ENCODE peak calls at places on chromosomes 2 and 18, in four cellular contexts. N is HL-60, U is K562, Q is GM12878. C is an unnamed sample.

GRCh38 chr2:106581276-106581675 is 94.1 kb downstream of the CD8B2 start:
- DNase-seq in N (no peak), U (no peak), Q (no peak), C (no peak)

GRCh38 chr2:175621847-175622246 is 380.2 kb downstream of the LNPK start:
- DNase-seq in N (no peak), U (peak; percentile 15), Q (no peak), C (no peak)

GRCh38 chr2:227889336-227889735 is 17.9 kb downstream of the DAW1 start:
- DNase-seq in N (no peak), U (no peak), Q (no peak), C (no peak)

GRCh38 chr2:21256006-21256405 is 132.2 kb downstream of the TDRD15 start:
- DNase-seq in N (peak; percentile 98), U (no peak), Q (peak; percentile 51), C (no peak)

GRCh38 chr18:24231773-24232735 is 93.2 kb downstream of the CABYR start:
- DNase-seq in N (no peak), U (no peak), Q (no peak), C (no peak)

GRCh38 chr2:154697422-154698237 is 865 bp upstream of the KCNJ3 start:
- DNase-seq in N (no peak), U (no peak), Q (no peak), C (no peak)

GRCh38 chr2:190678444-190679162 is 29.7 kb downstream of the NAB1 start:
- DNase-seq in N (no peak), U (no peak), Q (peak; percentile 86), C (no peak)

GRCh38 chr18:79527656-79528055 is 131.9 kb downstream of the NFATC1 start:
- DNase-seq in N (no peak), U (no peak), Q (no peak), C (no peak)

GRCh38 chr18:63606526-63606925 is 19.4 kb downstream of the SERPINB13 start:
- DNase-seq in N (no peak), U (no peak), Q (no peak), C (no peak)

GRCh38 chr2:29314816-29315571 is 199.8 kb downstream of the CLIP4 start:
- DNase-seq in N (no peak), U (no peak), Q (peak; percentile 51), C (peak; percentile 50)

GRCh38 chr2:111957872-111958354 is 59.5 kb downstream of the MERTK start:
- DNase-seq in N (no peak), U (no peak), Q (no peak), C (no peak)

GRCh38 chr18:28514699-28515098 is 337.8 kb upstream of the CDH2 start:
- DNase-seq in N (no peak), U (no peak), Q (no peak), C (no peak)

GRCh38 chr2:220117010-220117409 is 489.6 kb downstream of the SLC4A3 start:
- DNase-seq in N (no peak), U (no peak), Q (no peak), C (no peak)

GRCh38 chr18:46264255-46264654 is 160.1 kb downstream of the HAUS1 start:
- DNase-seq in N (no peak), U (peak; percentile 13), Q (no peak), C (no peak)

GRCh38 chr2:15009681-15010080 is 377.2 kb downstream of the LRATD1 start:
- DNase-seq in N (peak; percentile 92), U (no peak), Q (no peak), C (no peak)

GRCh38 chr2:37671013-37671815 is at the start of gene CDC42EP3:
- DNase-seq in N (peak; percentile 62), U (peak; percentile 86), Q (no peak), C (peak; percentile 70)

GRCh38 chr18:74895686-74896085 is 298.0 kb downstream of the ZNF407 start:
- DNase-seq in N (no peak), U (no peak), Q (no peak), C (no peak)

GRCh38 chr18:23743733-23744333 is 54.6 kb downstream of the LAMA3 start:
- DNase-seq in N (no peak), U (no peak), Q (no peak), C (no peak)

GRCh38 chr2:140998577-140998976 is 1132.2 kb downstream of the LRP1B start:
- DNase-seq in N (no peak), U (no peak), Q (no peak), C (no peak)

GRCh38 chr2:225274751-225275150 is 124.8 kb upstream of the NYAP2 start:
- DNase-seq in N (no peak), U (no peak), Q (no peak), C (no peak)

GRCh38 chr2:207491086-207491485 is 38.7 kb upstream of the CREB1 start:
- DNase-seq in N (no peak), U (no peak), Q (no peak), C (no peak)

GRCh38 chr18:8329186-8329771 is 280.0 kb upstream of the RAB12 start:
- DNase-seq in N (no peak), U (no peak), Q (no peak), C (no peak)

GRCh38 chr18:78973357-78974083 is 6.1 kb upstream of the SALL3 start:
- DNase-seq in N (no peak), U (no peak), Q (no peak), C (no peak)

GRCh38 chr2:206232287-206233035 is 42.0 kb upstream of the ZDBF2 start:
- DNase-seq in N (no peak), U (no peak), Q (no peak), C (no peak)

GRCh38 chr2:225457462-225457861 is 58.0 kb downstream of the NYAP2 start:
- DNase-seq in N (no peak), U (no peak), Q (no peak), C (no peak)

GRCh38 chr2:219402665-219403515 is 15.2 kb upstream of the DNPEP start:
- DNase-seq in N (peak; percentile 32), U (peak; percentile 73), Q (no peak), C (peak; percentile 59)

GRCh38 chr2:63023444-63023843 is 27.2 kb upstream of the OTX1 start:
- DNase-seq in N (peak; percentile 7), U (peak; percentile 40), Q (peak; percentile 12), C (no peak)

GRCh38 chr18:80254971-80255500 is 7.7 kb upstream of the PARD6G start:
- DNase-seq in N (no peak), U (no peak), Q (no peak), C (no peak)

GRCh38 chr2:45567288-45567963 is 43.6 kb downstream of the SRBD1 start:
- DNase-seq in N (no peak), U (no peak), Q (no peak), C (no peak)

GRCh38 chr2:133837441-133838090 is 269.3 kb upstream of the NCKAP5 start:
- DNase-seq in N (no peak), U (no peak), Q (no peak), C (no peak)

GRCh38 chr2:190827720-190828119 is 52.9 kb upstream of the GLS start:
- DNase-seq in N (no peak), U (no peak), Q (no peak), C (no peak)

GRCh38 chr2:33488178-33488690 is 11.8 kb downstream of the RASGRP3 start:
- DNase-seq in N (no peak), U (no peak), Q (no peak), C (no peak)

GRCh38 chr2:38480617-38481016 is 103.5 kb upstream of the ATL2 start:
- DNase-seq in N (no peak), U (no peak), Q (no peak), C (no peak)

GRCh38 chr2:157911646-157912217 is 35.6 kb upstream of the ACVR1 start:
- DNase-seq in N (no peak), U (no peak), Q (no peak), C (no peak)

GRCh38 chr18:22691988-22692710 is 241.0 kb upstream of the RBBP8 start:
- DNase-seq in N (no peak), U (no peak), Q (no peak), C (no peak)

GRCh38 chr18:22695674-22696073 is 237.5 kb upstream of the RBBP8 start:
- DNase-seq in N (no peak), U (no peak), Q (no peak), C (no peak)

GRCh38 chr18:22698711-22699110 is 234.4 kb upstream of the RBBP8 start:
- DNase-seq in N (no peak), U (no peak), Q (no peak), C (no peak)

GRCh38 chr18:22697561-22697960 is 235.6 kb upstream of the RBBP8 start:
- DNase-seq in N (no peak), U (no peak), Q (no peak), C (no peak)

DNA sequence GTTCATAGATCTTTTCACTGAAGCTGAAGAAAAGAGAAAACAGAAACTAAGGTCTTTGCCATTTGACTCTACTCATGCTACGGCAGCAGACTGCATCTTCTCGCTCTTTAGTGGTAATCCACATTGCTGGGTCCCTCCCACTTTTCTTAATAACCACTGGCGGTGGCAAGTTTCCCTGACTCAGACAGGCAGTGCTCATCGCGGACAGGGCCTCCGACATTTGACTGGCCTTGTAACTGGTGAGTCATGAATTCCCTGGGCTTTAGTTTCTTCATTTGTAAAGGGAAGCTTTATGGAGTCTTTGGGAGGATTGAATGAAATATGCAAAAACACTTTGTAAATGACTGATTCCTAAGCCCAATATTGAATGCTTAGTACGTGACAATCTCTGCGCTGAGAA is 238.2 kb upstream of the RBBP8 start:
- DNase-seq in N (no peak), U (peak; percentile 20), Q (no peak), C (no peak)
- TF ChIP-seq SPI1 in N (no peak), U (no peak), Q (no peak), C (no peak)

GRCh38 chr2:237629739-237630138 is 2.4 kb downstream of the LRRFIP1 start:
- DNase-seq in N (no peak), U (no peak), Q (no peak), C (no peak)
- TF ChIP-seq SPI1 in N (no peak), U (no peak), Q (no peak), C (no peak)

GRCh38 chr2:120238728-120239487 is 13.7 kb upstream of the RALB start:
- DNase-seq in N (no peak), U (peak; percentile 44), Q (no peak), C (no peak)

GRCh38 chr2:120236296-120236695 is 13.1 kb upstream of the TMEM185B start:
- DNase-seq in N (no peak), U (no peak), Q (no peak), C (no peak)

GRCh38 chr2:120235681-120236080 is 12.5 kb upstream of the TMEM185B start:
- DNase-seq in N (no peak), U (no peak), Q (no peak), C (no peak)

GRCh38 chr2:120236791-120237190 is 13.6 kb upstream of the TMEM185B start:
- DNase-seq in N (no peak), U (no peak), Q (no peak), C (no peak)

DNA sequence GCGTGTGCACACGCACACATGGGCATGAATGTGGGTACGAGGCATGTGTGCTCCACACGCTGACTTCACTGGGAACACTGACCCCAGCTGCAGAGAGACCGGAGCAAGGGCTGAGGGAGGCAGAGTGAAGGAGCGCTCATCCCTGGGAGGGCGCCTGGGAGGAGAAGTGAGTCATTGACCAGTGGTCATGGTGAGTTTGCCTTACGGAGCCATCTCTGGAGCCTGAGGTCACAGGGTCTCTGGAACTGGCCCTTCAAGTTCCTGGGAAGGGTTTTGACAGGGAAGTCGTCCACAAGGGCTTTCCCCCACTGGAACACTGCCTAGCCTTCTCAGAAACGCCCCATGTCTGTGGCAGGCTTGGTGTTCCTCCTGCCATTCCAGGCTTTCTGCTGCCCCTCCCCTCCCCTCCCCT is 14.3 kb upstream of the TMEM185B start:
- DNase-seq in N (no peak), U (peak; percentile 45), Q (no peak), C (no peak)
- TF ChIP-seq SPI1 in N (no peak), U (no peak), Q (no peak), C (no peak)

DNA sequence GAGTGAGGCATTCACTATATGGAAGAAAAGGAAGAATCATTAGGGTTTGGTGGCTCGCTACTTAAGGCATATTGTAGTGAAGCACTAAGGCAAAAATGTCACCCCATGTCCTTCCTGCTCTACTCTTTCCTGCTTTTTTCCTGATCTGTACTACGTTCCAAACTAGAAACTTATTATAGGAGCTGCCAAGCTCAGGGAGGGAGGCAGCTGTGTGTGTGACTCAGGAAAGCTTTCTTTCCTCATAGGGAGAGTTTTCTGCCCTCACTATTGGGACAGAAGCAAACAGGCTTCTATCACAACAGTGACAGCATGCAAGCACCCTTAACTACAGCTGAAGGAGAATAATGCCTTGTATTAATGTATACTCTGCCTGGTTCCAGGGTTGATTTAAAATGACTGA is 160.9 kb upstream of the CAVIN2 start:
- DNase-seq in N (no peak), U (no peak), Q (no peak), C (no peak)
- TF ChIP-seq SPI1 in N (no peak), U (no peak), Q (no peak), C (no peak)

C was measured in GM12891.